ENCODE peak calls at places on chromosomes 5 and 9, in six cellular contexts. C is upper lobe of left lung, L is HepG2, W is A549, P is SK-N-SH, V is tibial nerve. O is an unnamed sample.

GRCh38 chr5:23484094-23484493 is 23.3 kb upstream of the PRDM9 start:
- DNase-seq in V (no peak), W (peak), L (no peak), C (no peak), P (no peak), O (no peak)

GRCh38 chr5:163437309-163438182 is at the start of gene CCNG1:
- DNase-seq in P (peak), W (peak), V (peak), L (peak), C (peak), O (peak)

GRCh38 chr5:37437716-37438115 is 58.6 kb downstream of the WDR70 start:
- DNase-seq in L (no peak), W (no peak), C (no peak), P (no peak), V (no peak), O (no peak)

GRCh38 chr5:135691116-135691515 is 112.3 kb upstream of the CXCL14 start:
- DNase-seq in V (no peak), P (no peak), C (no peak), W (no peak), L (no peak), O (no peak)

GRCh38 chr9:124357591-124358361 is 57.5 kb downstream of the PSMB7 start:
- DNase-seq in W (no peak), C (no peak), P (no peak), L (no peak), V (no peak), O (no peak)

GRCh38 chr9:116327702-116328440 is 174.3 kb downstream of the PAPPA start:
- DNase-seq in W (no peak), V (no peak), C (no peak), L (no peak), P (no peak), O (no peak)

GRCh38 chr5:180592176-180592575 is 877 bp upstream of the SCGB3A1 start:
- DNase-seq in L (no peak), V (no peak), C (no peak), W (no peak), P (peak), O (no peak)

GRCh38 chr5:176157656-176158055 is 80.6 kb upstream of the SIMC1 start:
- DNase-seq in L (no peak), C (no peak), W (no peak), V (no peak), P (no peak), O (no peak)

GRCh38 chr9:127801955-127802575 is 617 bp upstream of the FPGS start:
- DNase-seq in C (no peak), L (no peak), P (no peak), W (no peak), V (no peak), O (no peak)

GRCh38 chr9:15572200-15572599 is 19.4 kb downstream of the CCDC171 start:
- DNase-seq in C (no peak), P (no peak), L (no peak), W (no peak), V (no peak), O (no peak)

GRCh38 chr5:16712600-16712999 is 95.8 kb upstream of the RETREG1 start:
- DNase-seq in C (no peak), W (no peak), P (no peak), V (no peak), L (no peak), O (no peak)

GRCh38 chr9:136287960-136288753 is 15.7 kb downstream of the CCDC187 start:
- DNase-seq in W (no peak), L (no peak), C (peak), P (peak), V (no peak), O (no peak)

GRCh38 chr9:114777841-114778240 is 28.0 kb downstream of the TNFSF15 start:
- DNase-seq in P (no peak), W (peak), V (no peak), C (no peak), L (no peak), O (no peak)

GRCh38 chr5:43401827-43402226 is 10.4 kb downstream of the CCL28 start:
- DNase-seq in V (no peak), C (no peak), W (peak), P (peak), L (peak), O (no peak)

GRCh38 chr5:143557992-143558506 is 154.6 kb upstream of the NR3C1 start:
- DNase-seq in W (no peak), L (no peak), V (no peak), P (no peak), C (no peak), O (no peak)

GRCh38 chr5:133401731-133402347 is 210.5 kb downstream of the FSTL4 start:
- DNase-seq in P (no peak), L (no peak), V (no peak), W (no peak), C (no peak), O (no peak)

GRCh38 chr5:99054972-99055371 is 126.2 kb upstream of the CHD1 start:
- DNase-seq in L (no peak), V (no peak), W (no peak), P (no peak), C (no peak), O (no peak)
- TF ChIP-seq CTCF in L (no peak), V (no peak), W (no peak), P (no peak), C (no peak), O (no peak)

DNA sequence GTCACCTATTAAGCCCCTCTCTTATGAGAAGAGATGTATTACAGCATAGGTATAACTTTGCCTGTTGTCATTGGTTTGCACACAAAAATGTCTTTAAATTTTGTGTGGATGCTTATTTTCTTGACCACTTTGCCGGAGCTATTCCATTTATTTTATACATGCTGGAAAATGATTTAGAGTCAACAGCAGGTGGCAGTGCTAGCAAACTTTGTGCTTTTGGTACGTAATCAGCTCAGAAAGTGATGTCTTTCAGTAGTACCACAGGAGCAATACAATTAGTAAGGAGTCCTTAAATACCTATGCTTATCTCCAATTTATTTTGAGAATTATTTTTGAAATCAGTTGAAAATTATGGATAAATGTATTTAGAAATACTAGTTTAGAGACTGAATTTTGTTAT is 19.8 kb upstream of the NUDT12 start:
- DNase-seq in W (peak), C (no peak), V (no peak), P (peak), L (peak), O (peak)
- TF ChIP-seq EP300 in W (no peak), C (no peak), V (no peak), P (no peak), L (no peak), O (no peak)

GRCh38 chr5:123262275-123262823 is 160.9 kb downstream of the CEP120 start:
- DNase-seq in W (no peak), L (no peak), P (no peak), C (no peak), V (no peak), O (no peak)
- H3K4me3 ChIP-seq in W (no peak), L (no peak), P (no peak), C (no peak), V (no peak), O (no peak)

DNA sequence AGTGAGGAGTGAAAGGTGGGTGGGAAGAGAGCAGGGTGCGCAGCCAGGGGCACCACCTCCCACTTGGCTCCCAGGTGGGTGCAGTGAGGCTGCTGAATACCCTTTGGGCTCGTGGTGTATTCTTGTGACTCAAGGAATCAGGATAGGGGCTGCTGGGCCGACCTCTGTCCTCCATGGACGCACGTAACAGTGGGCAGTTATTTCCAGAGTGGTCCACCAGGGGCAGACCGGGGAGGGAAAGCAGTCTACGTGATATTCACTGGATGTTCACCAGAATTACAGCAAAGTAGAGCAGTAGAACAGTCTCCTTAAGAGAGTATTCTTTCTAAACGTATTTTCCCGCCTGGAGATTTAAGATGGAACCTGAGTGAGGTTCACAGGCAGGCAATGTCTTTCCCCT is 88.5 kb downstream of the SYK start:
- DNase-seq in W (no peak), L (peak), V (no peak), P (peak), C (no peak), O (no peak)
- TF ChIP-seq CTCF in W (no peak), L (peak), V (no peak), P (no peak), C (no peak), O (no peak)

O was measured in transverse colon.